ENCODE peak calls at places on chromosomes 5 and 9, in seven cellular contexts. J, C, L, Q, U, W and E are unnamed samples.

GRCh38 chr5:173768891-173769290 is 119.3 kb upstream of the CPEB4 start:
- DNase-seq in J (no peak), C (no peak), L (no peak), Q (no peak), U (no peak), W (no peak), E (no peak)

GRCh38 chr5:82314964-82315728 is 37.0 kb upstream of the RPS23 start:
- DNase-seq in J (no peak), C (no peak), L (peak; percentile 66), Q (no peak), U (no peak), W (no peak), E (no peak)

GRCh38 chr5:71973563-71973962 is 133.7 kb upstream of the MAP1B start:
- DNase-seq in J (no peak), C (no peak), L (no peak), Q (no peak), U (no peak), W (no peak), E (no peak)

GRCh38 chr9:134759001-134759607 is 117.5 kb downstream of the COL5A1 start:
- DNase-seq in J (no peak), C (no peak), L (no peak), Q (no peak), U (no peak), W (no peak), E (no peak)

GRCh38 chr9:134606951-134607733 is 34.5 kb upstream of the COL5A1 start:
- DNase-seq in J (peak; percentile 18), C (no peak), L (no peak), Q (no peak), U (no peak), W (no peak), E (no peak)

GRCh38 chr9:121362813-121363585 is 7.1 kb downstream of the STOM start:
- DNase-seq in J (no peak), C (no peak), L (peak; percentile 44), Q (no peak), U (no peak), W (no peak), E (no peak)

GRCh38 chr5:147643142-147643541 is 133.3 kb upstream of the DPYSL3 start:
- DNase-seq in J (no peak), C (no peak), L (peak; percentile 45), Q (no peak), U (no peak), W (no peak), E (no peak)

GRCh38 chr5:84393969-84394368 is 9.3 kb upstream of the EDIL3 start:
- DNase-seq in J (no peak), C (no peak), L (peak; percentile 79), Q (no peak), U (no peak), W (no peak), E (peak; percentile 73)

GRCh38 chr9:35313911-35314310 is 152.1 kb downstream of the UNC13B start:
- DNase-seq in J (no peak), C (no peak), L (peak; percentile 16), Q (no peak), U (no peak), W (no peak), E (no peak)

GRCh38 chr5:53779541-53779981 is 219.1 kb downstream of the NDUFS4 start:
- DNase-seq in J (no peak), C (no peak), L (peak; percentile 50), Q (no peak), U (peak; percentile 27), W (no peak), E (peak; percentile 74)

GRCh38 chr5:2164586-2164985 is 281.9 kb upstream of the IRX4 start:
- DNase-seq in J (no peak), C (no peak), L (no peak), Q (no peak), U (no peak), W (no peak), E (no peak)

GRCh38 chr9:130283514-130284248 is 18.1 kb downstream of the HMCN2 start:
- DNase-seq in J (no peak), C (no peak), L (no peak), Q (no peak), U (no peak), W (no peak), E (no peak)

GRCh38 chr5:146013761-146014160 is 77.4 kb downstream of the SH3RF2 start:
- DNase-seq in J (no peak), C (no peak), L (no peak), Q (no peak), U (no peak), W (no peak), E (no peak)

GRCh38 chr5:155839251-155840037 is 487.5 kb upstream of the SGCD start:
- DNase-seq in J (no peak), C (no peak), L (no peak), Q (no peak), U (no peak), W (no peak), E (no peak)

GRCh38 chr9:3508531-3509374 is 17.0 kb downstream of the RFX3 start:
- DNase-seq in J (no peak), C (no peak), L (peak; percentile 55), Q (no peak), U (no peak), W (no peak), E (no peak)

GRCh38 chr5:98783051-98783649 is 9.7 kb downstream of the RGMB start:
- DNase-seq in J (no peak), C (no peak), L (no peak), Q (no peak), U (no peak), W (no peak), E (no peak)

GRCh38 chr9:14823800-14824199 is 86.4 kb downstream of the FREM1 start:
- DNase-seq in J (no peak), C (no peak), L (no peak), Q (no peak), U (no peak), W (no peak), E (no peak)

GRCh38 chr5:96381526-96381925 is 51.5 kb downstream of the PCSK1 start:
- DNase-seq in J (no peak), C (no peak), L (no peak), Q (no peak), U (no peak), W (no peak), E (no peak)

GRCh38 chr9:70049236-70049635 is 5.6 kb downstream of the MAMDC2 start:
- DNase-seq in J (peak; percentile 72), C (no peak), L (peak; percentile 72), Q (no peak), U (peak; percentile 52), W (no peak), E (no peak)

GRCh38 chr9:70053864-70054263 is 10.2 kb downstream of the MAMDC2 start:
- DNase-seq in J (no peak), C (no peak), L (no peak), Q (no peak), U (no peak), W (no peak), E (no peak)

GRCh38 chr9:70052768-70053167 is 9.1 kb downstream of the MAMDC2 start:
- DNase-seq in J (no peak), C (no peak), L (no peak), Q (no peak), U (no peak), W (no peak), E (no peak)

GRCh38 chr9:70046274-70047070 is 2.8 kb downstream of the MAMDC2 start:
- DNase-seq in J (no peak), C (no peak), L (no peak), Q (no peak), U (peak; percentile 25), W (no peak), E (no peak)

GRCh38 chr9:70049672-70050271 is 6.1 kb downstream of the MAMDC2 start:
- DNase-seq in J (peak; percentile 94), C (no peak), L (peak; percentile 73), Q (no peak), U (peak; percentile 83), W (no peak), E (peak; percentile 89)
- H3K4me3 ChIP-seq in J (no peak overlapping the region), C (no peak overlapping the region), L (no peak overlapping the region), Q (no peak overlapping the region), U (peak overlapping the region; percentile 11), W (no peak overlapping the region), E (no peak overlapping the region)

GRCh38 chr5:14184082-14184481 is 40.9 kb downstream of the TRIO start:
- DNase-seq in J (no peak), C (no peak), L (no peak), Q (no peak), U (no peak), W (no peak), E (no peak)

GRCh38 chr5:14185336-14186131 is 42.4 kb downstream of the TRIO start:
- DNase-seq in J (no peak), C (no peak), L (peak; percentile 89), Q (no peak), U (no peak), W (no peak), E (no peak)

GRCh38 chr5:14186132-14186830 is 43.1 kb downstream of the TRIO start:
- DNase-seq in J (no peak), C (no peak), L (peak; percentile 84), Q (no peak), U (no peak), W (no peak), E (no peak)

GRCh38 chr5:14183187-14183939 is 40.2 kb downstream of the TRIO start:
- DNase-seq in J (peak; percentile 38), C (no peak), L (peak; percentile 36), Q (no peak), U (peak; percentile 38), W (no peak), E (no peak)

GRCh38 chr5:14184725-14185124 is 41.6 kb downstream of the TRIO start:
- DNase-seq in J (peak; percentile 49), C (no peak), L (peak; percentile 60), Q (no peak), U (no peak), W (no peak), E (no peak)
- H3K4me1 ChIP-seq in J (peaks cover 6% of the 10 kb centered on the region), C (no peaks in the 10 kb centered on the region), L (peaks cover 59% of the 10 kb centered on the region), Q (no peaks in the 10 kb centered on the region), U (peaks cover 90% of the 10 kb centered on the region), W (no peaks in the 10 kb centered on the region), E (peaks cover 14% of the 10 kb centered on the region)

GRCh38 chr5:36875789-36876388 is 680 bp upstream of the NIPBL start:
- DNase-seq in J (peak; percentile 77), C (peak; percentile 58), L (peak; percentile 81), Q (peak; percentile 70), U (peak; percentile 84), W (peak; percentile 60), E (peak; percentile 95)

GRCh38 chr5:36875051-36875788 is 1.3 kb upstream of the NIPBL start:
- DNase-seq in J (peak; percentile 32), C (no peak), L (peak; percentile 45), Q (peak; percentile 68), U (peak; percentile 46), W (peak; percentile 29), E (peak; percentile 81)

GRCh38 chr5:36876965-36877666 is 547 bp downstream of the NIPBL start:
- DNase-seq in J (peak; percentile 57), C (peak; percentile 32), L (peak; percentile 64), Q (peak; percentile 59), U (peak; percentile 70), W (peak; percentile 23), E (peak; percentile 91)

GRCh38 chr5:36876389-36876964 is at the start of gene NIPBL:
- DNase-seq in J (peak; percentile 87), C (peak; percentile 77), L (peak; percentile 94), Q (peak; percentile 94), U (peak; percentile 91), W (peak; percentile 87), E (peak; percentile 96)

GRCh38 chr5:36874465-36874864 is 2.1 kb upstream of the NIPBL start:
- DNase-seq in J (no peak), C (no peak), L (no peak), Q (no peak), U (no peak), W (no peak), E (no peak)
- H3K4me3 ChIP-seq in J (peak overlapping the region; percentile 92), C (peak overlapping the region; percentile 94), L (peak overlapping the region; percentile 84), Q (no peak overlapping the region), U (peak overlapping the region; percentile 91), W (peak overlapping the region; percentile 99), E (peak overlapping the region; percentile 96)

GRCh38 chr5:170327802-170328201 is 30.2 kb upstream of the LCP2 start:
- DNase-seq in J (no peak), C (no peak), L (no peak), Q (no peak), U (no peak), W (no peak), E (no peak)
- H3K4me1 ChIP-seq in J (no peaks in the 10 kb centered on the region), C (peaks cover 58% of the 10 kb centered on the region), L (no peaks in the 10 kb centered on the region), Q (peaks cover 55% of the 10 kb centered on the region), U (peaks cover 18% of the 10 kb centered on the region), W (peaks cover 47% of the 10 kb centered on the region), E (peaks cover 4% of the 10 kb centered on the region)